ENCODE peak calls at places on chromosomes 11 and 22, in eight cellular contexts. V is activated CD8-positive, alpha-beta T cell treated with anti-CD3 and anti-CD28 coated beads, Interleukin-2, amount 10 ng/mL, durations not matched to agents 7 days and 5 days; C is fibroblast of lung; S is RWPE1; U is SIG-M5; Z is CD8-positive, alpha-beta memory T cell; Y is right atrium auricular region; R is heart left ventricle. I is an unnamed sample.

GRCh38 chr11:63592975-63593395 is 21.2 kb downstream of the PLAAT3 start:
- DNase-seq in C (peak), S (no peak), R (no peak), U (no peak), Y (no peak), Z (no peak), V (no peak), I (no peak)

GRCh38 chr22:32446321-32446720 is 17.9 kb downstream of the BPIFC start:
- DNase-seq in V (no peak), C (no peak), Z (no peak), U (no peak), S (no peak), Y (no peak), R (no peak), I (no peak)

GRCh38 chr11:116224154-116224888 is 548.5 kb downstream of the BUD13 start:
- DNase-seq in Z (no peak), Y (no peak), U (no peak), S (peak), R (peak), V (peak), C (peak), I (no peak)

GRCh38 chr11:18209058-18209457 is 27.5 kb downstream of the SAA4 start:
- DNase-seq in S (no peak), R (no peak), C (no peak), Y (no peak), V (no peak), U (no peak), Z (no peak), I (no peak)

GRCh38 chr11:86888164-86888977 is 66.8 kb downstream of the FZD4 start:
- DNase-seq in Z (no peak), V (no peak), C (no peak), R (no peak), S (no peak), Y (no peak), U (no peak), I (no peak)

GRCh38 chr11:2451916-2452694 is 7.3 kb downstream of the KCNQ1 start:
- DNase-seq in V (no peak), R (no peak), S (no peak), U (no peak), C (no peak), Z (peak), Y (no peak), I (no peak)

GRCh38 chr11:121048464-121049233 is 24.7 kb downstream of the TBCEL start:
- DNase-seq in U (no peak), Y (no peak), S (peak), C (no peak), Z (no peak), V (no peak), R (no peak), I (no peak)

GRCh38 chr22:35380537-35381423 is at the start of gene HMOX1:
- DNase-seq in Y (peak), V (peak), R (peak), U (no peak), S (peak), Z (peak), C (peak), I (peak)

GRCh38 chr11:120759046-120759445 is 247.5 kb downstream of the GRIK4 start:
- DNase-seq in S (no peak), V (no peak), R (no peak), C (no peak), Y (no peak), Z (no peak), U (no peak), I (no peak)

GRCh38 chr22:25564979-25565677 is 653 bp downstream of the GRK3 start:
- DNase-seq in R (peak), V (peak), U (no peak), S (no peak), C (no peak), Z (peak), Y (no peak), I (no peak)

GRCh38 chr11:45083544-45084087 is 62.8 kb upstream of the PRDM11 start:
- DNase-seq in V (no peak), S (peak), C (no peak), U (no peak), R (no peak), Z (no peak), Y (no peak), I (no peak)

GRCh38 chr22:43066844-43067385 is 22.3 kb downstream of the TTLL1 start:
- DNase-seq in C (peak), S (no peak), Y (no peak), U (no peak), V (no peak), R (no peak), Z (no peak), I (no peak)

GRCh38 chr22:24329453-24329852 is 58.8 kb downstream of the SPECC1L start:
- DNase-seq in R (no peak), V (no peak), S (no peak), Y (no peak), U (no peak), C (no peak), Z (no peak), I (no peak)

GRCh38 chr22:32996702-32997101 is 61.5 kb downstream of the SYN3 start:
- DNase-seq in U (no peak), R (peak), C (no peak), Y (peak), S (peak), V (no peak), Z (no peak), I (no peak)

GRCh38 chr11:63729326-63729725 is 39.2 kb downstream of the ZFTA start:
- DNase-seq in C (no peak), R (no peak), S (no peak), V (no peak), Z (no peak), U (no peak), Y (no peak), I (no peak)

GRCh38 chr22:32564170-32565001 is 89.8 kb downstream of the FBXO7 start:
- DNase-seq in V (no peak), R (no peak), Z (no peak), C (peak), S (no peak), Y (no peak), U (no peak), I (no peak)

GRCh38 chr11:5367461-5368074 is 16.0 kb upstream of the OR51M1 start:
- DNase-seq in Z (no peak), S (no peak), R (no peak), Y (no peak), U (no peak), V (no peak), C (peak), I (no peak)

GRCh38 chr22:25013634-25014033 is 61.1 kb downstream of the KIAA1671 start:
- DNase-seq in S (peak), V (no peak), R (peak), U (no peak), C (no peak), Z (no peak), Y (no peak), I (no peak)

GRCh38 chr11:69799582-69799981 is 19.6 kb downstream of the FGF3 start:
- DNase-seq in S (peak), C (peak), R (no peak), U (no peak), Y (no peak), Z (no peak), V (no peak), I (no peak)

GRCh38 chr11:45045692-45046471 is 95.2 kb upstream of the TP53I11 start:
- DNase-seq in V (peak), Y (peak), C (peak), Z (no peak), R (peak), U (no peak), S (peak), I (no peak)

GRCh38 chr11:44880953-44881352 is 69.7 kb downstream of the TP53I11 start:
- DNase-seq in C (no peak), U (no peak), R (no peak), Z (no peak), V (no peak), S (no peak), Y (no peak), I (no peak)

GRCh38 chr11:132472411-132473205 is 1059.7 kb downstream of the OPCML start:
- DNase-seq in S (no peak), R (no peak), V (no peak), U (no peak), Z (no peak), C (peak), Y (no peak), I (no peak)

GRCh38 chr11:26229270-26229669 is 102.7 kb upstream of the ANO3 start:
- DNase-seq in S (peak), C (peak), R (no peak), V (no peak), Y (no peak), Z (no peak), U (no peak), I (no peak)

GRCh38 chr11:86807356-86807755 is 7.0 kb downstream of the PRSS23 start:
- DNase-seq in R (no peak), U (no peak), C (no peak), S (no peak), Z (no peak), Y (no peak), V (no peak), I (no peak)

GRCh38 chr11:112734207-112734606 is 227.0 kb upstream of the NCAM1 start:
- DNase-seq in C (peak), Y (no peak), R (peak), S (peak), Z (no peak), V (peak), U (no peak), I (no peak)

GRCh38 chr11:12239396-12240298 is 129.3 kb downstream of the MICAL2 start:
- DNase-seq in Z (no peak), S (no peak), C (no peak), V (no peak), Y (no peak), U (no peak), R (no peak), I (no peak)

GRCh38 chr11:134050541-134051383 is 18.1 kb upstream of the JAM3 start:
- DNase-seq in C (peak), Y (no peak), R (peak), U (no peak), S (peak), V (peak), Z (peak), I (peak)

GRCh38 chr22:21985214-21985613 is 2.6 kb upstream of the TOP3B start:
- DNase-seq in V (no peak), Z (no peak), S (no peak), C (no peak), U (no peak), R (no peak), Y (no peak), I (no peak)

GRCh38 chr11:128476031-128476430 is 111.3 kb downstream of the ETS1 start:
- DNase-seq in U (no peak), Y (no peak), S (no peak), R (no peak), Z (no peak), C (no peak), V (no peak), I (no peak)

GRCh38 chr22:44133161-44133560 is 47.6 kb upstream of the PARVG start:
- DNase-seq in V (no peak), C (no peak), Z (no peak), Y (no peak), S (no peak), U (no peak), R (no peak), I (no peak)

GRCh38 chr11:80240245-80240644 is 799.4 kb upstream of the TENM4 start:
- DNase-seq in Y (no peak), Z (no peak), C (no peak), R (no peak), S (no peak), U (no peak), V (no peak), I (no peak)

GRCh38 chr11:57276857-57277505 is 39.9 kb upstream of the APLNR start:
- DNase-seq in Y (no peak), R (no peak), V (no peak), Z (no peak), S (no peak), C (peak), U (no peak), I (no peak)

GRCh38 chr11:123129920-123130319 is 65.1 kb downstream of the CLMP start:
- DNase-seq in Z (no peak), C (peak), V (no peak), S (no peak), U (no peak), Y (no peak), R (no peak), I (no peak)

I was measured in central memory CD4-positive, alpha-beta T cell.